ENCODE peak calls at places on chromosomes 11 and 22, in six cellular contexts. I, F, N, Y, A and X are unnamed samples.

GRCh38 chr11:2927851-2928604 is 1.2 kb downstream of the PHLDA2 start:
- DNase-seq in I (peak; percentile 29), F (no peak), N (peak; percentile 25), Y (no peak), A (no peak), X (no peak)

GRCh38 chr22:48742556-48743343 is 1084.9 kb downstream of the BRD1 start:
- DNase-seq in I (no peak), F (no peak), N (no peak), Y (peak; percentile 32), A (no peak), X (peak; percentile 33)

GRCh38 chr11:106466441-106467190 is 389.2 kb downstream of the AASDHPPT start:
- DNase-seq in I (peak; percentile 75), F (no peak), N (no peak), Y (no peak), A (peak; percentile 31), X (no peak)

GRCh38 chr11:122146475-122146874 is 30.5 kb upstream of the BLID start:
- DNase-seq in I (no peak), F (no peak), N (no peak), Y (no peak), A (no peak), X (no peak)

GRCh38 chr11:57249384-57250319 is 12.6 kb upstream of the APLNR start:
- DNase-seq in I (peak; percentile 77), F (peak; percentile 84), N (peak; percentile 69), Y (peak; percentile 54), A (peak; percentile 55), X (peak; percentile 65)

GRCh38 chr22:21764038-21764804 is 28.6 kb upstream of the YPEL1 start:
- DNase-seq in I (no peak), F (no peak), N (no peak), Y (no peak), A (no peak), X (no peak)

GRCh38 chr22:32531955-32532818 is 57.6 kb downstream of the FBXO7 start:
- DNase-seq in I (peak; percentile 49), F (peak; percentile 42), N (peak; percentile 85), Y (peak; percentile 79), A (peak; percentile 91), X (no peak)

GRCh38 chr11:93059074-93059957 is 89.9 kb downstream of the MTNR1B start:
- DNase-seq in I (peak; percentile 62), F (no peak), N (no peak), Y (no peak), A (peak; percentile 57), X (no peak)

GRCh38 chr11:83200035-83200434 is 6.5 kb downstream of the ANKRD42 start:
- DNase-seq in I (no peak), F (no peak), N (no peak), Y (no peak), A (no peak), X (no peak)